ENCODE peak calls at places on chromosomes 13 and 19, in eight cellular contexts. F, W, O, I, V, J, T and Y are unnamed samples.

GRCh38 chr19:35757231-35757748 is 461 bp upstream of the HSPB6 start:
- DNase-seq in F (no peak), W (no peak), O (no peak), I (peak; percentile 98), V (no peak), J (no peak), T (no peak), Y (peak; percentile 85)

GRCh38 chr13:33319859-33320258 is 34.3 kb upstream of the STARD13 start:
- DNase-seq in F (no peak), W (no peak), O (no peak), I (no peak), V (no peak), J (no peak), T (no peak), Y (no peak)

GRCh38 chr13:114313061-114313860 is 1.0 kb upstream of the CHAMP1 start:
- DNase-seq in F (peak; percentile 67), W (peak; percentile 63), O (no peak), I (no peak), V (peak; percentile 25), J (no peak), T (no peak), Y (no peak)

GRCh38 chr19:409515-410242 is 732 bp upstream of the C2CD4C start:
- DNase-seq in F (no peak), W (no peak), O (no peak), I (no peak), V (peak; percentile 15), J (no peak), T (no peak), Y (no peak)

GRCh38 chr13:30395192-30396158 is 26.8 kb upstream of the UBE2L5 start:
- DNase-seq in F (peak; percentile 73), W (peak; percentile 60), O (no peak), I (peak; percentile 91), V (no peak), J (peak; percentile 17), T (peak; percentile 59), Y (peak; percentile 88)

GRCh38 chr19:2474232-2475017 is 1.5 kb upstream of the GADD45B start:
- DNase-seq in F (peak; percentile 97), W (no peak), O (peak; percentile 90), I (peak; percentile 83), V (peak; percentile 90), J (peak; percentile 48), T (peak; percentile 81), Y (no peak)

GRCh38 chr13:33070713-33071112 is 54.5 kb downstream of the KL start:
- DNase-seq in F (no peak), W (no peak), O (no peak), I (no peak), V (no peak), J (no peak), T (no peak), Y (no peak)

GRCh38 chr19:47657719-47658118 is 48.8 kb downstream of the BICRA start:
- DNase-seq in F (no peak), W (no peak), O (no peak), I (no peak), V (no peak), J (no peak), T (no peak), Y (no peak)

GRCh38 chr19:10114651-10115391 is 3.3 kb downstream of the P2RY11 start:
- DNase-seq in F (peak; percentile 82), W (no peak), O (no peak), I (no peak), V (peak; percentile 23), J (no peak), T (no peak), Y (no peak)

GRCh38 chr13:90105276-90105675 is 1242.2 kb upstream of the MIR17HG start:
- DNase-seq in F (no peak), W (no peak), O (no peak), I (no peak), V (no peak), J (no peak), T (no peak), Y (no peak)

GRCh38 chr19:52206481-52206880 is 16.6 kb downstream of the PPP2R1A start:
- DNase-seq in F (no peak), W (no peak), O (no peak), I (no peak), V (no peak), J (no peak), T (no peak), Y (no peak)

GRCh38 chr19:31511696-31512095 is 162.5 kb upstream of the TSHZ3 start:
- DNase-seq in F (no peak), W (no peak), O (no peak), I (no peak), V (no peak), J (no peak), T (no peak), Y (no peak)

GRCh38 chr19:42032428-42032827 is 37.6 kb downstream of the GRIK5 start:
- DNase-seq in F (no peak), W (no peak), O (no peak), I (no peak), V (no peak), J (no peak), T (no peak), Y (no peak)